ENCODE peak calls at places on chromosomes 2 and 18, in nine cellular contexts. T is dorsolateral prefrontal cortex; Z is left ventricle myocardium inferior; Y is substantia nigra; J is CD8-positive, alpha-beta memory T cell; K is MCF 10A; E is amniotic epithelial cell; S is HT1080; M is NCI-H460. D is an unnamed sample.

GRCh38 chr18:76573325-76574025 is 78.4 kb upstream of the ZNF516 start:
- DNase-seq in T (no peak), Z (no peak), Y (no peak), J (no peak), K (peak), E (peak), S (peak), M (peak), D (no peak)

GRCh38 chr2:200422071-200422470 is 87.8 kb downstream of the KCTD18 start:
- DNase-seq in T (no peak), Z (no peak), Y (no peak), J (no peak), K (no peak), E (no peak), S (peak), M (no peak), D (no peak)

GRCh38 chr18:33264566-33264965 is 176.0 kb downstream of the CCDC178 start:
- DNase-seq in T (no peak), Z (no peak), Y (no peak), J (no peak), K (no peak), E (no peak), S (no peak), M (no peak), D (no peak)

GRCh38 chr2:128717758-128718710 is 399.4 kb upstream of the HS6ST1 start:
- DNase-seq in T (no peak), Z (no peak), Y (no peak), J (no peak), K (no peak), E (no peak), S (no peak), M (no peak), D (no peak)

GRCh38 chr2:203237501-203238238 is 1.1 kb upstream of the CYP20A1 start:
- DNase-seq in T (no peak), Z (no peak), Y (no peak), J (no peak), K (no peak), E (no peak), S (no peak), M (no peak), D (no peak)

GRCh38 chr2:35538796-35539195 is 816.8 kb upstream of the CRIM1 start:
- DNase-seq in T (no peak), Z (no peak), Y (no peak), J (no peak), K (no peak), E (no peak), S (peak), M (no peak), D (no peak)

GRCh38 chr2:230692760-230693159 is 19.9 kb upstream of the CAB39 start:
- DNase-seq in T (no peak), Z (no peak), Y (no peak), J (no peak), K (no peak), E (peak), S (no peak), M (no peak), D (no peak)

GRCh38 chr2:38789689-38790088 is 11.7 kb downstream of the GEMIN6 start:
- DNase-seq in T (no peak), Z (no peak), Y (no peak), J (no peak), K (no peak), E (no peak), S (no peak), M (no peak), D (peak)

GRCh38 chr2:152171733-152172132 is 3.8 kb downstream of the STAM2 start:
- DNase-seq in T (no peak), Z (no peak), Y (no peak), J (no peak), K (peak), E (peak), S (no peak), M (no peak), D (no peak)

GRCh38 chr2:14385043-14385442 is 247.5 kb upstream of the LRATD1 start:
- DNase-seq in T (no peak), Z (no peak), Y (no peak), J (no peak), K (no peak), E (no peak), S (peak), M (no peak), D (no peak)

GRCh38 chr2:204114294-204114693 is 177.7 kb downstream of the ICOS start:
- DNase-seq in T (no peak), Z (no peak), Y (no peak), J (no peak), K (no peak), E (no peak), S (no peak), M (no peak), D (no peak)

GRCh38 chr2:201654611-201655384 is 11.5 kb upstream of the TMEM237 start:
- DNase-seq in T (no peak), Z (no peak), Y (no peak), J (no peak), K (peak), E (peak), S (peak), M (no peak), D (no peak)

GRCh38 chr2:235005603-235006259 is 53.9 kb downstream of the SH3BP4 start:
- DNase-seq in T (peak), Z (peak), Y (peak), J (no peak), K (no peak), E (peak), S (no peak), M (no peak), D (no peak)

GRCh38 chr18:79615586-79615985 is 64.0 kb upstream of the CTDP1 start:
- DNase-seq in T (peak), Z (no peak), Y (no peak), J (no peak), K (no peak), E (no peak), S (no peak), M (no peak), D (no peak)

GRCh38 chr2:39494784-39495251 is 57.7 kb upstream of the MAP4K3 start:
- DNase-seq in T (peak), Z (no peak), Y (no peak), J (no peak), K (peak), E (peak), S (peak), M (no peak), D (no peak)

GRCh38 chr2:240319221-240319854 is 116.1 kb upstream of the GPC1 start:
- DNase-seq in T (no peak), Z (no peak), Y (no peak), J (no peak), K (no peak), E (peak), S (no peak), M (no peak), D (peak)

GRCh38 chr2:114063346-114063745 is 173.5 kb downstream of the ACTR3 start:
- DNase-seq in T (no peak), Z (no peak), Y (no peak), J (no peak), K (no peak), E (no peak), S (no peak), M (no peak), D (no peak)

GRCh38 chr2:160913323-160913722 is 246.9 kb upstream of the TANK start:
- DNase-seq in T (no peak), Z (no peak), Y (no peak), J (no peak), K (no peak), E (no peak), S (no peak), M (no peak), D (no peak)

GRCh38 chr2:237322564-237322963 is 91.4 kb downstream of the COL6A3 start:
- DNase-seq in T (no peak), Z (no peak), Y (no peak), J (no peak), K (peak), E (no peak), S (no peak), M (no peak), D (no peak)

GRCh38 chr2:150144546-150145305 is 342.7 kb downstream of the RND3 start:
- DNase-seq in T (no peak), Z (no peak), Y (no peak), J (no peak), K (no peak), E (peak), S (peak), M (no peak), D (no peak)

GRCh38 chr18:12770469-12771219 is 67.8 kb downstream of the PSMG2 start:
- DNase-seq in T (no peak), Z (no peak), Y (no peak), J (no peak), K (no peak), E (no peak), S (no peak), M (no peak), D (no peak)